ENCODE peak calls at places on chromosomes 4 and X, in six cellular contexts. B, Q, K, G, C and V are unnamed samples.

GRCh38 chr4:75948822-75949444 is 8.1 kb upstream of the NAAA start:
- DNase-seq in B (no peak), Q (no peak), K (no peak), G (no peak), C (no peak), V (no peak)

GRCh38 chr4:70992354-70992753 is 1.1 kb upstream of the DCK start:
- DNase-seq in B (no peak), Q (no peak), K (peak), G (no peak), C (no peak), V (no peak)

GRCh38 chr4:187084696-187085095 is 361.0 kb upstream of the FAT1 start:
- DNase-seq in B (no peak), Q (no peak), K (no peak), G (no peak), C (no peak), V (no peak)

GRCh38 chr4:135186002-135186401 is 984.4 kb upstream of the PABPC4L start:
- DNase-seq in B (no peak), Q (no peak), K (no peak), G (no peak), C (no peak), V (no peak)

GRCh38 chr4:111849726-111850284 is 295.4 kb upstream of the FAM241A start:
- DNase-seq in B (no peak), Q (no peak), K (no peak), G (no peak), C (no peak), V (no peak)

GRCh38 chrX:74118503-74118902 is 185.5 kb upstream of the ZCCHC13 start:
- DNase-seq in B (no peak), Q (no peak), K (no peak), G (no peak), C (no peak), V (no peak)

GRCh38 chr4:175253184-175253902 is 335.2 kb downstream of the ADAM29 start:
- DNase-seq in B (no peak), Q (no peak), K (no peak), G (no peak), C (no peak), V (no peak)

GRCh38 chrX:81195712-81196111 is 6.0 kb downstream of the HMGN5 start:
- DNase-seq in B (peak), Q (peak), K (peak), G (peak), C (peak), V (peak)

GRCh38 chr4:111323916-111324315 is 701.0 kb upstream of the PITX2 start:
- DNase-seq in B (no peak), Q (no peak), K (no peak), G (no peak), C (no peak), V (no peak)

GRCh38 chr4:152885185-152885584 is 50.9 kb upstream of the FHDC1 start:
- DNase-seq in B (no peak), Q (no peak), K (no peak), G (no peak), C (no peak), V (no peak)

GRCh38 chrX:118475903-118476302 is 19.7 kb upstream of the DOCK11 start:
- DNase-seq in B (no peak), Q (no peak), K (no peak), G (no peak), C (no peak), V (no peak)

GRCh38 chrX:1380672-1381233 is 11.2 kb downstream of the SLC25A6 start:
- DNase-seq in B (no peak), Q (no peak), K (no peak), G (no peak), C (no peak), V (peak)

GRCh38 chr4:176971576-176972105 is 178.9 kb upstream of the VEGFC start:
- DNase-seq in B (no peak), Q (no peak), K (no peak), G (no peak), C (no peak), V (no peak)

GRCh38 chrX:150207733-150208132 is 155.4 kb upstream of the MAMLD1 start:
- DNase-seq in B (no peak), Q (no peak), K (no peak), G (no peak), C (no peak), V (no peak)

GRCh38 chr4:139922625-139923024 is 231.4 kb downstream of the MAML3 start:
- DNase-seq in B (no peak), Q (no peak), K (peak), G (no peak), C (no peak), V (no peak)

GRCh38 chr4:153950100-153950979 is 161.5 kb upstream of the SFRP2 start:
- DNase-seq in B (peak), Q (no peak), K (no peak), G (peak), C (no peak), V (no peak)

GRCh38 chr4:173333658-173334084 is 487 bp downstream of the HMGB2 start:
- DNase-seq in B (peak), Q (peak), K (peak), G (peak), C (no peak), V (peak)

GRCh38 chr4:145525291-145525740 is 43.7 kb downstream of the SMAD1 start:
- DNase-seq in B (no peak), Q (no peak), K (peak), G (no peak), C (no peak), V (peak)

GRCh38 chr4:8513931-8514330 is 66.3 kb upstream of the GPR78 start:
- DNase-seq in B (no peak), Q (no peak), K (no peak), G (no peak), C (no peak), V (no peak)

GRCh38 chrX:106917830-106918500 is 2.2 kb upstream of the CLDN2 start:
- DNase-seq in B (peak), Q (no peak), K (no peak), G (no peak), C (peak), V (no peak)

GRCh38 chr4:151031831-151032605 is 16.9 kb upstream of the LRBA start:
- DNase-seq in B (no peak), Q (no peak), K (no peak), G (peak), C (no peak), V (no peak)

GRCh38 chr4:1743551-1743950 is 22.2 kb downstream of the TACC3 start:
- DNase-seq in B (no peak), Q (no peak), K (no peak), G (no peak), C (no peak), V (no peak)

GRCh38 chr4:7890635-7891393 is 48.8 kb downstream of the AFAP1 start:
- DNase-seq in B (no peak), Q (no peak), K (peak), G (no peak), C (peak), V (no peak)

GRCh38 chr4:27007507-27007906 is 146.9 kb downstream of the STIM2 start:
- DNase-seq in B (no peak), Q (no peak), K (no peak), G (no peak), C (no peak), V (no peak)

GRCh38 chr4:73707269-73707875 is 33.0 kb upstream of the CXCL8 start:
- DNase-seq in B (no peak), Q (no peak), K (peak), G (no peak), C (no peak), V (no peak)

GRCh38 chr4:114163051-114163450 is 183.6 kb upstream of the ARSJ start:
- DNase-seq in B (no peak), Q (no peak), K (no peak), G (no peak), C (no peak), V (no peak)

GRCh38 chr4:85963231-85963630 is 396.6 kb downstream of the MAPK10 start:
- DNase-seq in B (no peak), Q (no peak), K (no peak), G (no peak), C (no peak), V (no peak)

GRCh38 chrX:153499876-153500275 is 5.1 kb downstream of the BGN start:
- DNase-seq in B (no peak), Q (no peak), K (no peak), G (no peak), C (no peak), V (no peak)

GRCh38 chr4:3432381-3432790 is 9.4 kb upstream of the HGFAC start:
- DNase-seq in B (no peak), Q (no peak), K (no peak), G (no peak), C (no peak), V (no peak)

GRCh38 chr4:72375050-72375736 is 193.8 kb downstream of the ADAMTS3 start:
- DNase-seq in B (no peak), Q (no peak), K (no peak), G (no peak), C (no peak), V (no peak)

GRCh38 chrX:83845397-83845796 is 15.5 kb upstream of the CYLC1 start:
- DNase-seq in B (no peak), Q (no peak), K (peak), G (no peak), C (peak), V (peak)

GRCh38 chrX:80578518-80579105 is 158.4 kb downstream of the TENT5D start:
- DNase-seq in B (no peak), Q (no peak), K (peak), G (no peak), C (peak), V (peak)

GRCh38 chr4:150385606-150386005 is 196.3 kb upstream of the MAB21L2 start:
- DNase-seq in B (no peak), Q (no peak), K (peak), G (no peak), C (no peak), V (peak)

GRCh38 chr4:94168321-94168720 is 39.3 kb upstream of the SMARCAD1 start:
- DNase-seq in B (no peak), Q (no peak), K (no peak), G (no peak), C (no peak), V (no peak)

GRCh38 chr4:5957091-5957490 is 61.1 kb downstream of the C4orf50 start:
- DNase-seq in B (no peak), Q (no peak), K (peak), G (no peak), C (no peak), V (no peak)